ENCODE peak calls at places on chromosomes 6 and 20, in eight cellular contexts. P, B, O, G, M, D, R and Y are unnamed samples. For H3K9me2 and H3K79me2, the result is how much of the 10 kb centered on the place peaks cover.

GRCh38 chr6:138986578-138986977 is 1.5 kb downstream of the REPS1 start:
- DNase-seq in P (peak), B (peak), O (no peak), G (no peak), M (no peak), D (no peak), R (peak), Y (no peak)

GRCh38 chr20:8777866-8778265 is 291.0 kb upstream of the PLCB4 start:
- DNase-seq in P (no peak), B (no peak), O (no peak), G (no peak), M (no peak), D (no peak), R (no peak), Y (no peak)

GRCh38 chr20:35326732-35327073 is 34.5 kb upstream of the FAM83C start:
- DNase-seq in P (no peak), B (no peak), O (no peak), G (no peak), M (no peak), D (no peak), R (no peak), Y (no peak)

GRCh38 chr6:130890531-130890950 is 63.3 kb downstream of the SMLR1 start:
- DNase-seq in P (peak), B (peak), O (no peak), G (no peak), M (no peak), D (no peak), R (no peak), Y (no peak)

GRCh38 chr6:109187399-109188114 is 92.2 kb downstream of the CEP57L1 start:
- DNase-seq in P (peak), B (peak), O (peak), G (peak), M (peak), D (peak), R (peak), Y (peak)

GRCh38 chr6:39430968-39431523 is 108.5 kb upstream of the KCNK16 start:
- DNase-seq in P (peak), B (no peak), O (no peak), G (peak), M (no peak), D (peak), R (no peak), Y (no peak)

GRCh38 chr6:150142657-150143501 is at the start of gene PPP1R14C:
- DNase-seq in P (peak), B (peak), O (no peak), G (no peak), M (no peak), D (peak), R (no peak), Y (no peak)

GRCh38 chr6:17957904-17958303 is 29.5 kb downstream of the KIF13A start:
- DNase-seq in P (no peak), B (no peak), O (no peak), G (no peak), M (no peak), D (no peak), R (no peak), Y (no peak)

GRCh38 chr6:54810182-54810581 is 36.4 kb upstream of the FAM83B start:
- DNase-seq in P (no peak), B (no peak), O (no peak), G (no peak), M (no peak), D (no peak), R (no peak), Y (no peak)

GRCh38 chr20:30167540-30167939 is 1089.9 kb upstream of the DEFB115 start:
- DNase-seq in P (no peak), B (no peak), O (no peak), G (no peak), M (no peak), D (no peak), R (no peak), Y (no peak)

GRCh38 chr6:83844170-83844569 is 9.0 kb upstream of the RIPPLY2 start:
- DNase-seq in P (no peak), B (peak), O (no peak), G (no peak), M (no peak), D (no peak), R (no peak), Y (no peak)

GRCh38 chr6:91149914-91150674 is 563.2 kb upstream of the MAP3K7 start:
- DNase-seq in P (no peak), B (no peak), O (no peak), G (no peak), M (no peak), D (no peak), R (no peak), Y (no peak)

GRCh38 chr20:32727663-32728062 is 15.6 kb downstream of the COMMD7 start:
- DNase-seq in P (peak), B (no peak), O (no peak), G (no peak), M (no peak), D (no peak), R (no peak), Y (no peak)

GRCh38 chr20:3693376-3693775 is 11.6 kb upstream of the ADAM33 start:
- DNase-seq in P (no peak), B (no peak), O (no peak), G (no peak), M (no peak), D (no peak), R (no peak), Y (no peak)

GRCh38 chr6:125670586-125670985 is 78.8 kb upstream of the HEY2 start:
- DNase-seq in P (peak), B (no peak), O (no peak), G (no peak), M (no peak), D (peak), R (peak), Y (no peak)

GRCh38 chr20:31835554-31835953 is 9.8 kb downstream of the FOXS1 start:
- DNase-seq in P (no peak), B (no peak), O (no peak), G (peak), M (no peak), D (no peak), R (no peak), Y (no peak)

GRCh38 chr20:37519508-37520416 is 1.3 kb upstream of the NNAT start:
- DNase-seq in P (no peak), B (no peak), O (no peak), G (no peak), M (peak), D (peak), R (no peak), Y (peak)

GRCh38 chr20:294602-295001 is 2.8 kb upstream of the ZCCHC3 start:
- DNase-seq in P (no peak), B (no peak), O (no peak), G (no peak), M (no peak), D (no peak), R (no peak), Y (no peak)

GRCh38 chr20:298755-299391 is 1.5 kb downstream of the ZCCHC3 start:
- DNase-seq in P (peak), B (no peak), O (no peak), G (no peak), M (no peak), D (no peak), R (no peak), Y (no peak)

GRCh38 chr20:295804-296203 is 1.6 kb upstream of the ZCCHC3 start:
- DNase-seq in P (no peak), B (no peak), O (no peak), G (no peak), M (no peak), D (no peak), R (no peak), Y (no peak)

GRCh38 chr20:297925-298754 is 770 bp downstream of the ZCCHC3 start:
- DNase-seq in P (peak), B (peak), O (no peak), G (peak), M (peak), D (peak), R (peak), Y (peak)

GRCh38 chr20:297098-297924 is at the start of gene ZCCHC3:
- DNase-seq in P (peak), B (peak), O (peak), G (peak), M (peak), D (peak), R (peak), Y (peak)
- H3K9me2 ChIP-seq in P (under half), B (under half), O (under half), G (under half), M (under half), D (under half), R (under half), Y (under half)

DNA sequence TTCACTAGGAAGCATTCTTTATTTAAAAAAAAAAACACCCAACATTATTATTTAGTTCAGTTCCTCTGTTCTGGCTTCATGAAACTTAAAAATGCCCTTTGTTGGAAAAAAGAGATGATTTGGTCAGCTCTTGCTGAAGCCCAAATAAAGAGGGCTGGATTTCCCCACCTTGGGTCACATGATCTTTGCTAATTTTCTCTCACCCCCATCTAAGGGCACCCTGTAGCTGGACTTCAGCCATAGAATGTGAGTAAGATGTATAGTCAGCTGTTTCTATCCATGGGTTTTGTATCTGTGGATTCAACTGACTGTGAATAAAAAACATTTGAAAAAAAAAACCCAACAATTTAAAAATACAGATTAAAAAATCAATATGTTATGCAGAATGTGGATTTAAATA is 213.9 kb upstream of the SULF2 start:
- DNase-seq in P (peak), B (no peak), O (no peak), G (no peak), M (no peak), D (no peak), R (no peak), Y (no peak)
- H3K27ac ChIP-seq in P (no peak), B (no peak), O (no peak), G (no peak), M (no peak), D (no peak), R (no peak), Y (no peak)

DNA sequence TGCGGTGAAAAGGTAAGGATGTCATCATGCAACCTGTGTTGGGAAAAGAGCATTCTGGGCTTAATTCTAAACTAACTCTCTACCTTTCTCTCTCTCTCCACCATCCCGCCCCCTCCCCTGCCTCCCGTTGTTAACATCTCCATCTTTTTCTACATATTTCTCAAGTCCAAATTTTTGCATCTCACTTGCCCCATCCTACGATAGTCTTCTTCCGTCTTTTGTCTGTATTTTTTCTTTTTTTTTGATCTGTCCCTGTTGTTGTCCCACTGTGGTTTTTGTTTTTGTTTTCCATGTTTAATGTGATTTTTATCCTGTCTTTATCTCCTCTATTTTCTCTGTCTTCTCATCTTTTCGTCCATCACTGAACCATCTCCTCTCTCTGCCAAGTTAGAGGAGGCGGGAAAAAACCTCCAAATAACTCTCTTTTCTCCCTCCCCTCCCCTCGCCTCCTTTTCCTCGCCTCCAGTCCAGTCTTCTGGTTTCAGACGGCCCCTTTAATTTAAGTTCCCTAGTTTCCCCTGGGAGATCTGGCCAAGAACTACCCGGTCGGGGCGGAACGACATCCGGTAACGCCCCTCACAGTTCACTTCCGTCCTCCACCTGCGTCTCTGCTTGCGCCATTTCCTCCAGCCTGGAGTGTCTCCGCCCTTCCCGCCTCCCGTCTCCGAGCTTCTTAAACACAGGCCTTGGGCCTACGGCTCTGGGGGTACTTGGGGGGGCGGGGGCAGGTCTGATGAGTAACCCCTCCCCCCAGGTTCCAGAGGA is at the start of gene NFKBIL1:
- DNase-seq in P (peak), B (peak), O (peak), G (peak), M (peak), D (peak), R (peak), Y (peak)
- H3K79me2 ChIP-seq in P (half or more), B (under half), O (under half), G (under half), M (under half), D (under half), R (under half), Y (under half)

DNA sequence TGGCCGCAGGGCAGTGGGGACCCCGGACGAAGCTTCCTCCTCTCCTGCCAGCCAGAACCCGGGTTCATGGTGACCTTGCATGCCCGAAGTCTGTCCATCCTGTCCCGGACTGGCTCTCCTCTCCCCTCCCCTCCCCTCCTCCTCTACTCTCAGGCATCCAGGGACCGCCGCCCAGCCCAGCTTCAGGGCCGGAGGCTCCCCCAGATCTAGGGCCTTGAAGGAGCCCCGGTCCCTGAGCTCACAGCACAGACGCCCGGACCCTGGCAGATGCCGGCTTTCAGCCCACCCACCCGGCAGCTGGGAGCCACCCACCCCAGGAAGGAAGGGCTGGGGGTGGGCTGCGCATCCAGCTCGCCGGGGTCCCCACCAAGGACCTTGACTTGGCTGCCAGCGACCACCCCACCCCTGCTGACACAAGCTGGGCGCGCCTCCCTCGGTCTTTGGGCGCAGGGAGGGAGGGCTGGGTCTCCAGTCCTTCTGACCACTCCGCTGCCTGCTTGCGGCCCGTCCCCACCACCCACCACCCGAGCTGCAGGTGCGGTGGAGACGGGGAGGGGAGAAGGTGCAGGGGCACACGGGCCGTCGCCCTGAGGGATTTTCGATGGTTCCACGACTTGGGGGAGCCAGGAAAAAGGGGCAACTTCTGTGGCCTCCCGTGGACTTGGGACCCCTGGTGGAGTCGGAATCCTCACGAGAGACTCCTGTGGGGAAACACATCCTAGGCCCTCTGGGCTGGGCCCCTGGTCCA is 5.8 kb upstream of the ABHD16B start:
- DNase-seq in P (peak), B (no peak), O (no peak), G (no peak), M (no peak), D (peak), R (no peak), Y (no peak)
- H3K9me2 ChIP-seq in P (under half), B (under half), O (under half), G (under half), M (under half), D (under half), R (under half), Y (under half)